ENCODE peak calls at places on chromosomes 7 and 10, in seven cellular contexts. F is AG04450; N is GM23248; I is naive thymus-derived CD4-positive, alpha-beta T cell; Y is AG10803; P is PC-3; A is testis. M is an unnamed sample.

GRCh38 chr10:21715531-21716195 is 181.6 kb downstream of the MLLT10 start:
- DNase-seq in P (peak), A (no peak), Y (peak), F (no peak), I (no peak), N (peak), M (peak)

GRCh38 chr7:94366827-94367226 is 27.9 kb upstream of the COL1A2 start:
- DNase-seq in P (no peak), Y (no peak), N (peak), F (no peak), I (no peak), A (peak), M (no peak)

GRCh38 chr10:77784856-77785255 is 141.7 kb downstream of the DLG5 start:
- DNase-seq in N (peak), P (no peak), A (no peak), I (no peak), F (peak), Y (peak), M (no peak)

GRCh38 chr7:51451751-51452465 is 135.3 kb upstream of the COBL start:
- DNase-seq in F (no peak), I (no peak), P (no peak), Y (no peak), N (no peak), A (no peak), M (no peak)

GRCh38 chr7:498678-499641 is 20.7 kb downstream of the PDGFA start:
- DNase-seq in Y (no peak), I (no peak), P (no peak), F (no peak), A (no peak), N (no peak), M (no peak)

GRCh38 chr10:120945801-120946302 is 94.7 kb downstream of the WDR11 start:
- DNase-seq in P (no peak), I (no peak), N (peak), A (peak), Y (peak), F (no peak), M (peak)

GRCh38 chr7:15832996-15833395 is 146.5 kb upstream of the MEOX2 start:
- DNase-seq in A (peak), I (no peak), N (peak), F (no peak), Y (no peak), P (peak), M (no peak)

GRCh38 chr7:150556521-150557138 is 10.6 kb upstream of the GIMAP4 start:
- DNase-seq in A (no peak), P (no peak), Y (no peak), F (no peak), I (peak), N (no peak), M (no peak)

GRCh38 chr10:7666253-7667023 is at the start of gene ITIH5:
- DNase-seq in P (no peak), N (peak), F (no peak), Y (no peak), A (no peak), I (no peak), M (no peak)

GRCh38 chr10:3755440-3756359 is 29.3 kb downstream of the KLF6 start:
- DNase-seq in P (peak), F (no peak), Y (peak), I (no peak), N (peak), A (peak), M (no peak)

GRCh38 chr7:101940830-101941229 is 123.4 kb downstream of the CUX1 start:
- DNase-seq in P (no peak), Y (no peak), F (no peak), N (no peak), A (no peak), I (no peak), M (no peak)

GRCh38 chr10:127303105-127303504 is 106.7 kb upstream of the INSYN2A start:
- DNase-seq in N (no peak), F (no peak), I (no peak), A (no peak), Y (no peak), P (peak), M (peak)

GRCh38 chr7:150367187-150367510 is 1.5 kb upstream of the REPIN1 start:
- DNase-seq in A (no peak), I (no peak), N (no peak), F (no peak), P (no peak), Y (no peak), M (no peak)

GRCh38 chr10:91709394-91709798 is 76.5 kb upstream of the PPP1R3C start:
- DNase-seq in N (no peak), F (no peak), Y (peak), I (no peak), P (peak), A (no peak), M (peak)

GRCh38 chr7:140003913-140004382 is 58.8 kb downstream of the PARP12 start:
- DNase-seq in I (no peak), A (peak), P (peak), F (peak), Y (peak), N (peak), M (peak)

GRCh38 chr7:151704969-151705743 is 171.8 kb downstream of the PRKAG2 start:
- DNase-seq in Y (no peak), P (no peak), F (no peak), I (no peak), N (no peak), A (no peak), M (no peak)
- H3K4me3 ChIP-seq in Y (no peak), P (no peak), F (no peak), I (no peak), N (no peak), A (no peak), M (no peak)

GRCh38 chr10:48656928-48657327 is 27.7 kb upstream of the WDFY4 start:
- DNase-seq in F (no peak), P (no peak), A (no peak), N (no peak), I (no peak), Y (no peak), M (no peak)

GRCh38 chr10:48653944-48654698 is 30.6 kb upstream of the WDFY4 start:
- DNase-seq in Y (no peak), A (no peak), P (no peak), F (no peak), N (no peak), I (no peak), M (no peak)

GRCh38 chr10:48658243-48658888 is 26.3 kb upstream of the WDFY4 start:
- DNase-seq in I (no peak), A (peak), N (peak), P (peak), Y (peak), F (peak), M (peak)

GRCh38 chr10:48655426-48656240 is 29.0 kb upstream of the WDFY4 start:
- DNase-seq in Y (peak), P (peak), N (peak), A (peak), F (no peak), I (no peak), M (peak)

GRCh38 chr10:48656241-48656921 is 28.3 kb upstream of the WDFY4 start:
- DNase-seq in Y (peak), P (peak), F (peak), N (peak), A (peak), I (peak), M (peak)
- H3K4me3 ChIP-seq in Y (peak), P (peak), F (peak), N (peak), A (peak), I (peak), M (peak)

GRCh38 chr7:1868400-1869165 is 198.5 kb downstream of the ELFN1 start:
- DNase-seq in P (no peak), Y (no peak), N (no peak), F (no peak), A (no peak), I (no peak), M (no peak)

GRCh38 chr7:1865809-1866255 is 195.8 kb downstream of the ELFN1 start:
- DNase-seq in I (no peak), A (no peak), Y (no peak), P (no peak), F (no peak), N (no peak), M (no peak)

GRCh38 chr7:1867861-1868260 is 197.8 kb downstream of the ELFN1 start:
- DNase-seq in P (no peak), F (no peak), I (no peak), A (no peak), Y (no peak), N (no peak), M (no peak)

GRCh38 chr7:1866601-1867000 is 196.5 kb downstream of the ELFN1 start:
- DNase-seq in I (no peak), F (no peak), N (no peak), P (no peak), Y (no peak), A (no peak), M (no peak)

DNA sequence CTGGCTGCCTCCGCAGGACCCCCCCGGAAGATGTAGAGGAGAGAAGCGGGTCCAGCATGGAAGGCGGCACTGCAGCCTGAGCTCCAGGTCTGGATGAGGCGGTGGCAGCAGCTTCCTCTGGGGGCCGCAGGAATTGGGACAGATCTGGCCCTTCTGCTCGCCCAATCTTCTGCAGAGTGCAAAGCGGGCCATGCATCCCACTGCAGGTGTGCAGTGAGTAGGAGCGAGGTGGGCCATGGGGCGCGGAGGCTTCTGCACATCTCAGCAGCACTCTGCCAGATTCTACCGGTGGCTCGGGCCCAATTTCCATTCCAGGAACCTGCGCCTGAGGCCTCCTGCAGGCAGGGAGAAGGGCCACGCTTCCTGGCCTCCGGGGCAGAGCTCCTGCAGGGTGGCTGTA is 197.2 kb downstream of the ELFN1 start:
- DNase-seq in I (no peak), Y (no peak), P (no peak), F (no peak), N (no peak), A (no peak), M (no peak)
- H3K4me3 ChIP-seq in I (no peak), Y (no peak), P (no peak), F (no peak), N (no peak), A (no peak), M (no peak)

GRCh38 chr10:63434866-63435854 is 30.6 kb downstream of the JMJD1C start:
- DNase-seq in N (no peak), Y (no peak), P (peak), F (no peak), I (no peak), A (no peak), M (peak)

GRCh38 chr10:63439607-63440006 is 26.2 kb downstream of the JMJD1C start:
- DNase-seq in F (no peak), A (no peak), I (no peak), Y (no peak), N (no peak), P (no peak), M (no peak)

GRCh38 chr10:63436225-63436624 is 29.6 kb downstream of the JMJD1C start:
- DNase-seq in N (no peak), A (no peak), Y (no peak), F (no peak), P (no peak), I (no peak), M (no peak)

GRCh38 chr10:63437334-63437949 is 28.3 kb downstream of the JMJD1C start:
- DNase-seq in A (no peak), I (no peak), N (peak), Y (no peak), P (no peak), F (no peak), M (peak)

GRCh38 chr10:63438506-63439498 is 27.0 kb downstream of the JMJD1C start:
- DNase-seq in F (no peak), I (no peak), A (no peak), N (no peak), Y (no peak), P (no peak), M (no peak)
- H3K4me3 ChIP-seq in F (no peak), I (no peak), A (no peak), N (no peak), Y (no peak), P (no peak), M (no peak)

GRCh38 chr10:106557951-106558733 is 606.4 kb downstream of the SORCS1 start:
- DNase-seq in I (no peak), A (no peak), N (peak), F (no peak), Y (peak), P (peak), M (peak)
- H3K4me3 ChIP-seq in I (no peak), A (no peak), N (no peak), F (no peak), Y (no peak), P (peak), M (no peak)

M was measured in bronchial epithelial cell.